ENCODE peak calls at places on chromosomes 3 and 15, in seven cellular contexts. Y, J, U, B, G, E and D are unnamed samples.

GRCh38 chr3:71491141-71491752 is 92.3 kb downstream of the FOXP1 start:
- DNase-seq in U (no peak), G (no peak), B (no peak), J (no peak), E (no peak), Y (no peak), D (no peak)

GRCh38 chr15:84725001-84725491 is 9.1 kb upstream of the SEC11A start:
- DNase-seq in G (no peak), E (no peak), J (no peak), U (no peak), Y (no peak), B (peak; percentile 37), D (no peak)

GRCh38 chr3:103963599-103963998 is 1403.1 kb upstream of the ALCAM start:
- DNase-seq in Y (no peak), B (no peak), U (no peak), E (no peak), J (no peak), G (no peak), D (peak; percentile 2)

GRCh38 chr3:114428173-114428606 is 134.4 kb downstream of the TIGIT start:
- DNase-seq in U (no peak), B (no peak), E (no peak), J (no peak), G (no peak), Y (no peak), D (no peak)

GRCh38 chr15:52518487-52518886 is 10.2 kb downstream of the MYO5A start:
- DNase-seq in Y (no peak), B (no peak), J (no peak), E (no peak), U (no peak), G (no peak), D (no peak)

GRCh38 chr3:172666181-172666872 is 44.5 kb downstream of the NCEH1 start:
- DNase-seq in E (no peak), U (no peak), G (no peak), Y (no peak), J (no peak), B (no peak), D (no peak)

GRCh38 chr15:96416934-96417759 is 86.6 kb downstream of the NR2F2 start:
- DNase-seq in E (peak; percentile 78), J (no peak), G (no peak), Y (no peak), U (no peak), B (peak; percentile 8), D (peak; percentile 57)

GRCh38 chr3:138834359-138835176 is at the start of gene PIK3CB:
- DNase-seq in B (peak; percentile 89), G (peak; percentile 88), J (peak; percentile 74), U (peak; percentile 81), Y (peak; percentile 88), E (peak; percentile 97), D (peak; percentile 95)

GRCh38 chr15:67019886-67020520 is 45.4 kb upstream of the SMAD3 start:
- DNase-seq in E (no peak), G (no peak), J (no peak), U (no peak), B (no peak), Y (no peak), D (no peak)

GRCh38 chr3:174498638-174499037 is 360.5 kb upstream of the NAALADL2 start:
- DNase-seq in G (no peak), B (no peak), J (no peak), U (no peak), E (no peak), Y (no peak), D (no peak)

GRCh38 chr15:96851613-96852012 is 521.1 kb downstream of the NR2F2 start:
- DNase-seq in U (no peak), Y (no peak), E (no peak), G (no peak), J (no peak), B (peak; percentile 99), D (no peak)

GRCh38 chr3:194206375-194206774 is 70.4 kb downstream of the HES1 start:
- DNase-seq in B (peak; percentile 81), E (peak; percentile 75), U (no peak), G (peak; percentile 71), Y (peak; percentile 22), J (no peak), D (peak; percentile 34)

GRCh38 chr3:184562875-184563568 is 1.4 kb downstream of the EPHB3 start:
- DNase-seq in B (no peak), Y (peak; percentile 29), G (peak; percentile 52), E (peak; percentile 70), J (no peak), U (no peak), D (peak; percentile 32)

GRCh38 chr3:159451482-159451881 is 537.2 kb upstream of the IL12A start:
- DNase-seq in E (no peak), J (no peak), G (no peak), B (no peak), U (no peak), Y (no peak), D (no peak)

GRCh38 chr15:68487087-68487843 is 55.3 kb upstream of the ITGA11 start:
- DNase-seq in J (no peak), B (peak; percentile 89), U (no peak), E (no peak), Y (no peak), G (peak; percentile 44), D (no peak)

GRCh38 chr3:97744289-97744688 is 20.3 kb upstream of the ARL6 start:
- DNase-seq in J (no peak), B (no peak), U (no peak), G (no peak), Y (no peak), E (no peak), D (no peak)

GRCh38 chr15:52006702-52007340 is 12.2 kb upstream of the MAPK6 start:
- DNase-seq in U (no peak), G (no peak), E (no peak), Y (no peak), B (no peak), J (no peak), D (no peak)

GRCh38 chr15:77580991-77581682 is 51.6 kb downstream of the LINGO1 start:
- DNase-seq in B (no peak), J (no peak), Y (peak; percentile 64), E (peak; percentile 77), G (peak; percentile 42), U (no peak), D (no peak)

GRCh38 chr15:87608238-87609028 is 648.1 kb downstream of the NTRK3 start:
- DNase-seq in E (no peak), J (no peak), Y (no peak), B (no peak), G (no peak), U (no peak), D (no peak)

GRCh38 chr3:184227481-184227935 is 1.9 kb upstream of the VWA5B2 start:
- DNase-seq in G (no peak), U (peak; percentile 32), Y (peak; percentile 16), J (no peak), E (no peak), B (peak; percentile 20), D (peak; percentile 41)

GRCh38 chr15:87829651-87830050 is 426.9 kb downstream of the NTRK3 start:
- DNase-seq in U (no peak), G (no peak), B (peak; percentile 35), Y (no peak), E (no peak), J (no peak), D (no peak)

GRCh38 chr15:80549712-80550111 is 145.4 kb upstream of the ABHD17C start:
- DNase-seq in Y (no peak), U (no peak), J (no peak), B (peak; percentile 3), G (no peak), E (no peak), D (no peak)

GRCh38 chr15:27955087-27955486 is 144.0 kb downstream of the OCA2 start:
- DNase-seq in E (peak; percentile 42), G (no peak), U (no peak), J (no peak), Y (no peak), B (no peak), D (no peak)

GRCh38 chr15:97082835-97083234 is 752.3 kb downstream of the NR2F2 start:
- DNase-seq in G (no peak), E (peak; percentile 97), J (no peak), U (no peak), Y (no peak), B (no peak), D (peak; percentile 62)

GRCh38 chr3:182609575-182610156 is 183.6 kb upstream of the ATP11B start:
- DNase-seq in J (no peak), G (peak; percentile 22), U (no peak), E (peak; percentile 27), Y (no peak), B (no peak), D (no peak)